ENCODE peak calls at places on chromosomes 2 and 18, in four cellular contexts. One of them, this sample, is unnamed.
A peak's percentile ranks its signal among the peaks of the same experiment; 100 is the strongest.

GRCh38 chr2:116732322-116732721 is 1082.2 kb upstream of the DDX18 start:
- DNase-seq in stimulated activated naive CD4-positive, alpha-beta T cell: no peak
- DNase-seq in NCI-H1105: no peak
- DNase-seq in NCI-H1694: no peak
- DNase-seq in this sample: no peak

GRCh38 chr2:80186262-80186661 is 118.3 kb downstream of the LRRTM1 start:
- DNase-seq in stimulated activated naive CD4-positive, alpha-beta T cell: no peak
- DNase-seq in NCI-H1105: no peak
- DNase-seq in NCI-H1694: no peak
- DNase-seq in this sample: no peak

GRCh38 chr2:145654746-145655145 is 1134.8 kb upstream of the ZEB2 start:
- DNase-seq in stimulated activated naive CD4-positive, alpha-beta T cell: no peak
- DNase-seq in NCI-H1105: no peak
- DNase-seq in NCI-H1694: no peak
- DNase-seq in this sample: no peak

GRCh38 chr18:44811586-44812125 is 131.0 kb downstream of the SETBP1 start:
- DNase-seq in stimulated activated naive CD4-positive, alpha-beta T cell: no peak
- DNase-seq in NCI-H1105: no peak
- DNase-seq in NCI-H1694: no peak
- DNase-seq in this sample: no peak

GRCh38 chr2:28449489-28450395 is 46.1 kb upstream of the PLB1 start:
- DNase-seq in stimulated activated naive CD4-positive, alpha-beta T cell: no peak
- DNase-seq in NCI-H1105: no peak
- DNase-seq in NCI-H1694: no peak
- DNase-seq in this sample: peak; percentile 46

GRCh38 chr2:37361994-37362698 is 17.7 kb downstream of the QPCT start:
- DNase-seq in stimulated activated naive CD4-positive, alpha-beta T cell: no peak
- DNase-seq in NCI-H1105: no peak
- DNase-seq in NCI-H1694: no peak
- DNase-seq in this sample: no peak

GRCh38 chr18:23143871-23144270 is 8.6 kb downstream of the CABLES1 start:
- DNase-seq in stimulated activated naive CD4-positive, alpha-beta T cell: no peak
- DNase-seq in NCI-H1105: no peak
- DNase-seq in NCI-H1694: no peak
- DNase-seq in this sample: no peak

GRCh38 chr18:62437520-62438329 is 85.1 kb upstream of the ZCCHC2 start:
- DNase-seq in stimulated activated naive CD4-positive, alpha-beta T cell: no peak
- DNase-seq in NCI-H1105: no peak
- DNase-seq in NCI-H1694: peak; percentile 57
- DNase-seq in this sample: no peak

GRCh38 chr18:7605705-7606104 is 38.6 kb downstream of the PTPRM start:
- DNase-seq in stimulated activated naive CD4-positive, alpha-beta T cell: no peak
- DNase-seq in NCI-H1105: no peak
- DNase-seq in NCI-H1694: no peak
- DNase-seq in this sample: no peak

GRCh38 chr2:3840611-3841010 is 137.2 kb downstream of the DCDC2C start:
- DNase-seq in stimulated activated naive CD4-positive, alpha-beta T cell: no peak
- DNase-seq in NCI-H1105: no peak
- DNase-seq in NCI-H1694: no peak
- DNase-seq in this sample: no peak

GRCh38 chr2:240138275-240138984 is 2.0 kb downstream of the OTOS start:
- DNase-seq in stimulated activated naive CD4-positive, alpha-beta T cell: no peak
- DNase-seq in NCI-H1105: no peak
- DNase-seq in NCI-H1694: no peak
- DNase-seq in this sample: peak; percentile 14

GRCh38 chr18:48790226-48790863 is 160.4 kb downstream of the SMAD7 start:
- DNase-seq in stimulated activated naive CD4-positive, alpha-beta T cell: no peak
- DNase-seq in NCI-H1105: no peak
- DNase-seq in NCI-H1694: no peak
- DNase-seq in this sample: no peak

This sample was measured in IMR-90.